ENCODE peak calls at places on chromosomes 13 and 19, in five cellular contexts. O is tibial artery, N is fibroblast of villous mesenchyme, Q is mucosa of gallbladder, Y is breast epithelium. V is an unnamed sample.

GRCh38 chr19:51127755-51128154 is 3.0 kb downstream of the SIGLEC9 start:
- DNase-seq in N (peak), Y (no peak), Q (no peak), O (peak), V (no peak)

GRCh38 chr19:49488046-49488862 is 846 bp downstream of the RPL13A start:
- DNase-seq in O (no peak), N (no peak), Y (no peak), Q (no peak), V (no peak)

GRCh38 chr13:66296875-66297274 is 933.3 kb downstream of the PCDH9 start:
- DNase-seq in Q (no peak), N (no peak), Y (no peak), O (no peak), V (no peak)

GRCh38 chr19:21608571-21608970 is 103.2 kb downstream of the ZNF429 start:
- DNase-seq in N (no peak), Q (no peak), Y (no peak), O (no peak), V (no peak)

GRCh38 chr19:16040642-16041041 is 35.7 kb upstream of the TPM4 start:
- DNase-seq in N (peak), O (no peak), Q (no peak), Y (no peak), V (no peak)

GRCh38 chr13:47081246-47081645 is 184.4 kb upstream of the HTR2A start:
- DNase-seq in N (no peak), O (no peak), Q (no peak), Y (no peak), V (no peak)

GRCh38 chr19:399370-399769 is 9.6 kb downstream of the C2CD4C start:
- DNase-seq in Q (no peak), O (no peak), N (no peak), Y (peak), V (peak)

GRCh38 chr13:52850396-52851152 is 2.1 kb upstream of the PCDH8 start:
- DNase-seq in N (peak), O (peak), Y (peak), Q (peak), V (peak)

GRCh38 chr13:26324867-26325266 is 70.9 kb downstream of the CDK8 start:
- DNase-seq in Q (no peak), O (no peak), N (no peak), Y (no peak), V (no peak)